ENCODE peak calls at places on chromosome 17, in five cellular contexts. One of them, this sample, is unnamed. For H3K4me1 and H3K27me3, the result is how much of the 10 kb centered on the place peaks cover.

GRCh38 chr17:17356149-17356930 is 53.2 kb downstream of the NT5M start:
- DNase-seq in uterus: peak
- DNase-seq in heart right ventricle: peak
- DNase-seq in CD8-positive, alpha-beta memory T cell: peak
- DNase-seq in prostate gland: peak
- DNase-seq in this sample: peak

GRCh38 chr17:62935481-62935880 is 30.6 kb upstream of the TANC2 start:
- DNase-seq in uterus: no peak
- DNase-seq in heart right ventricle: no peak
- DNase-seq in CD8-positive, alpha-beta memory T cell: no peak
- DNase-seq in prostate gland: no peak
- DNase-seq in this sample: no peak

GRCh38 chr17:7644768-7645167 is 6.0 kb upstream of the ATP1B2 start:
- DNase-seq in uterus: no peak
- DNase-seq in heart right ventricle: no peak
- DNase-seq in CD8-positive, alpha-beta memory T cell: no peak
- DNase-seq in prostate gland: no peak
- DNase-seq in this sample: no peak

GRCh38 chr17:44203731-44204452 is 4.2 kb upstream of the ATXN7L3 start:
- DNase-seq in uterus: no peak
- DNase-seq in heart right ventricle: no peak
- DNase-seq in CD8-positive, alpha-beta memory T cell: no peak
- DNase-seq in prostate gland: no peak
- DNase-seq in this sample: peak

GRCh38 chr17:50817142-50817751 is 18.1 kb upstream of the WFIKKN2 start:
- DNase-seq in uterus: no peak
- DNase-seq in heart right ventricle: peak
- DNase-seq in CD8-positive, alpha-beta memory T cell: peak
- DNase-seq in prostate gland: no peak
- DNase-seq in this sample: peak

GRCh38 chr17:31803494-31804213 is 55.4 kb downstream of the COPRS start:
- DNase-seq in uterus: no peak
- DNase-seq in heart right ventricle: no peak
- DNase-seq in CD8-positive, alpha-beta memory T cell: no peak
- DNase-seq in prostate gland: no peak
- DNase-seq in this sample: no peak

GRCh38 chr17:58913971-58914769 is 158.5 kb downstream of the PPM1E start:
- DNase-seq in uterus: no peak
- DNase-seq in heart right ventricle: no peak
- DNase-seq in CD8-positive, alpha-beta memory T cell: no peak
- DNase-seq in prostate gland: no peak
- DNase-seq in this sample: no peak

GRCh38 chr17:76371656-76372628 is 12.5 kb upstream of the SPHK1 start:
- DNase-seq in uterus: no peak
- DNase-seq in heart right ventricle: peak
- DNase-seq in CD8-positive, alpha-beta memory T cell: no peak
- DNase-seq in prostate gland: no peak
- DNase-seq in this sample: no peak

GRCh38 chr17:54992797-54993639 is 24.5 kb downstream of the STXBP4 start:
- DNase-seq in uterus: no peak
- DNase-seq in heart right ventricle: no peak
- DNase-seq in CD8-positive, alpha-beta memory T cell: no peak
- DNase-seq in prostate gland: peak
- DNase-seq in this sample: peak

GRCh38 chr17:36705651-36706436 is 104.5 kb downstream of the MRM1 start:
- DNase-seq in uterus: no peak
- DNase-seq in heart right ventricle: peak
- DNase-seq in CD8-positive, alpha-beta memory T cell: peak
- DNase-seq in prostate gland: no peak
- DNase-seq in this sample: peak

GRCh38 chr17:70169707-70170597 is 620 bp downstream of the KCNJ2 start:
- DNase-seq in uterus: no peak
- DNase-seq in heart right ventricle: no peak
- DNase-seq in CD8-positive, alpha-beta memory T cell: no peak
- DNase-seq in prostate gland: no peak
- DNase-seq in this sample: no peak

GRCh38 chr17:19647697-19648474 is 665 bp upstream of the ALDH3A2 start:
- DNase-seq in uterus: peak
- DNase-seq in heart right ventricle: peak
- DNase-seq in CD8-positive, alpha-beta memory T cell: peak
- DNase-seq in prostate gland: peak
- DNase-seq in this sample: peak

GRCh38 chr17:2158011-2158410 is 103.1 kb downstream of the HIC1 start:
- DNase-seq in uterus: peak
- DNase-seq in heart right ventricle: no peak
- DNase-seq in CD8-positive, alpha-beta memory T cell: no peak
- DNase-seq in prostate gland: no peak
- DNase-seq in this sample: no peak

GRCh38 chr17:73042809-73043685 is 49.4 kb downstream of the SLC39A11 start:
- DNase-seq in uterus: no peak
- DNase-seq in heart right ventricle: no peak
- DNase-seq in CD8-positive, alpha-beta memory T cell: no peak
- DNase-seq in prostate gland: no peak
- DNase-seq in this sample: no peak

GRCh38 chr17:59669411-59669810 is 37.8 kb downstream of the PTRH2 start:
- DNase-seq in uterus: no peak
- DNase-seq in heart right ventricle: no peak
- DNase-seq in CD8-positive, alpha-beta memory T cell: no peak
- DNase-seq in prostate gland: no peak
- DNase-seq in this sample: peak

GRCh38 chr17:3043737-3044365 is 19.6 kb downstream of the OR1D5 start:
- DNase-seq in uterus: no peak
- DNase-seq in heart right ventricle: no peak
- DNase-seq in CD8-positive, alpha-beta memory T cell: no peak
- DNase-seq in prostate gland: no peak
- DNase-seq in this sample: peak

GRCh38 chr17:6492892-6493674 is 48.8 kb downstream of the PIMREG start:
- DNase-seq in uterus: peak
- DNase-seq in heart right ventricle: no peak
- DNase-seq in CD8-positive, alpha-beta memory T cell: no peak
- DNase-seq in prostate gland: no peak
- DNase-seq in this sample: no peak

GRCh38 chr17:70254735-70255460 is 85.6 kb downstream of the KCNJ2 start:
- DNase-seq in uterus: no peak
- DNase-seq in heart right ventricle: no peak
- DNase-seq in CD8-positive, alpha-beta memory T cell: no peak
- DNase-seq in prostate gland: no peak
- DNase-seq in this sample: no peak

GRCh38 chr17:2755941-2756724 is 6.7 kb upstream of the CCDC92B start:
- DNase-seq in uterus: no peak
- DNase-seq in heart right ventricle: no peak
- DNase-seq in CD8-positive, alpha-beta memory T cell: no peak
- DNase-seq in prostate gland: no peak
- DNase-seq in this sample: peak

GRCh38 chr17:16353702-16354174 is 469 bp upstream of the CENPV start:
- DNase-seq in uterus: no peak
- DNase-seq in heart right ventricle: no peak
- DNase-seq in CD8-positive, alpha-beta memory T cell: no peak
- DNase-seq in prostate gland: no peak
- DNase-seq in this sample: no peak

GRCh38 chr17:75009139-75009724 is 3.2 kb upstream of the MRPL58 start:
- DNase-seq in uterus: no peak
- DNase-seq in heart right ventricle: no peak
- DNase-seq in CD8-positive, alpha-beta memory T cell: no peak
- DNase-seq in prostate gland: peak
- DNase-seq in this sample: no peak

GRCh38 chr17:7587420-7587786 is 2.5 kb downstream of the SOX15 start:
- DNase-seq in uterus: no peak
- DNase-seq in heart right ventricle: no peak
- DNase-seq in CD8-positive, alpha-beta memory T cell: no peak
- DNase-seq in prostate gland: no peak
- DNase-seq in this sample: no peak

GRCh38 chr17:82734987-82735866 is at the start of gene FN3K:
- DNase-seq in uterus: peak
- DNase-seq in heart right ventricle: peak
- DNase-seq in CD8-positive, alpha-beta memory T cell: no peak
- DNase-seq in prostate gland: peak
- DNase-seq in this sample: peak

GRCh38 chr17:82859431-82860403 is 19.9 kb upstream of the ZNF750 start:
- DNase-seq in uterus: peak
- DNase-seq in heart right ventricle: no peak
- DNase-seq in CD8-positive, alpha-beta memory T cell: no peak
- DNase-seq in prostate gland: no peak
- DNase-seq in this sample: no peak

GRCh38 chr17:4788159-4788806 is 481 bp upstream of the GLTPD2 start:
- DNase-seq in uterus: no peak
- DNase-seq in heart right ventricle: no peak
- DNase-seq in CD8-positive, alpha-beta memory T cell: no peak
- DNase-seq in prostate gland: no peak
- DNase-seq in this sample: no peak

GRCh38 chr17:73697872-73698271 is 53.6 kb upstream of the SDK2 start:
- DNase-seq in uterus: no peak
- DNase-seq in heart right ventricle: no peak
- DNase-seq in CD8-positive, alpha-beta memory T cell: no peak
- DNase-seq in prostate gland: no peak
- DNase-seq in this sample: no peak

GRCh38 chr17:6574689-6575595 is 18.6 kb upstream of the PITPNM3 start:
- DNase-seq in uterus: no peak
- DNase-seq in heart right ventricle: peak
- DNase-seq in CD8-positive, alpha-beta memory T cell: no peak
- DNase-seq in prostate gland: no peak
- DNase-seq in this sample: no peak

GRCh38 chr17:27423651-27424050 is 32.6 kb upstream of the KSR1 start:
- DNase-seq in uterus: no peak
- DNase-seq in heart right ventricle: no peak
- DNase-seq in CD8-positive, alpha-beta memory T cell: no peak
- DNase-seq in prostate gland: no peak
- DNase-seq in this sample: no peak

GRCh38 chr17:73934696-73935095 is 268.8 kb upstream of the RPL38 start:
- DNase-seq in uterus: no peak
- DNase-seq in heart right ventricle: no peak
- DNase-seq in CD8-positive, alpha-beta memory T cell: no peak
- DNase-seq in prostate gland: no peak
- DNase-seq in this sample: no peak

GRCh38 chr17:43531082-43531378 is 15.1 kb downstream of the ETV4 start:
- DNase-seq in uterus: no peak
- DNase-seq in heart right ventricle: no peak
- DNase-seq in CD8-positive, alpha-beta memory T cell: no peak
- DNase-seq in prostate gland: no peak
- DNase-seq in this sample: no peak

GRCh38 chr17:72472116-72472515 is 351.3 kb downstream of the SOX9 start:
- DNase-seq in uterus: no peak
- DNase-seq in heart right ventricle: no peak
- DNase-seq in CD8-positive, alpha-beta memory T cell: no peak
- DNase-seq in prostate gland: no peak
- DNase-seq in this sample: no peak

GRCh38 chr17:4310349-4311060 is 46.7 kb upstream of the ANKFY1 start:
- DNase-seq in uterus: no peak
- DNase-seq in heart right ventricle: no peak
- DNase-seq in CD8-positive, alpha-beta memory T cell: no peak
- DNase-seq in prostate gland: no peak
- DNase-seq in this sample: peak

GRCh38 chr17:44971776-44972483 is 3.8 kb upstream of the C1QL1 start:
- DNase-seq in uterus: no peak
- DNase-seq in heart right ventricle: no peak
- DNase-seq in CD8-positive, alpha-beta memory T cell: no peak
- DNase-seq in prostate gland: no peak
- DNase-seq in this sample: no peak

DNA sequence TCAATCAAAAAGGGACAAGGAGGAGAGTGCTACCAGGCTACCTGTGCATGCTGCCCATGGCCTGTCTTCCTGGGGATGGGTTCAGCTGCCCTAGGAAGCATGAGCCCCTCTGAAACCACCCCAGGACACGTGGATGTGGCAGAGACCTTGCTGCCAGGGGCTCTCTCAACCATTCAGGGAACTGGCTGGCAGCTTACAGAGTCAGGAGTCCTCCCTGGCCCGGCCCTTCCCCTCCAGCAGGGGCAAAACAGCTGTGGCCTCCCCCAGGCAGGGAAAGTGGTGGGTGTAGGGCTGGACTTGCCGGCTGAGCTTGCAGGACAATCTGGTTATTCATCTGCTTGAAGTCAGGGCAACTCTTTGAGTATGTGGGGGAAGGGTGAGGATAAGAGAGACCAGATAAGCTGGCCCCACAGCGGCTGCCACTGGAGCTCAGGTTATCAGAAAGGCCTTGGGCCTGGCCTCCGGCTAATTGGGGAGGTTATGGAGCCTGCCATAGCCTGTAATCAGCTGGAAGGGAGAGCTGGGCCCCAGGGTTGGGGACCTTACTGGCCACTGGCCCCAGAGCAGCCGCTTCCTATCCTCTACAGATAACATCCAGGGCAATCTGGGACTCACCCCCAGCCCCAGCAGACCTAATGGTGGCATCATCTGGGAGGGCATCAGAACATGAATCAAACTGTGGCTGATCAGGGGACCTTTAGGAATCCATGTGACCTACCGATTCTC is 5.6 kb upstream of the TBX2 start:
- DNase-seq in uterus: no peak
- DNase-seq in heart right ventricle: no peak
- DNase-seq in CD8-positive, alpha-beta memory T cell: no peak
- DNase-seq in prostate gland: no peak
- DNase-seq in this sample: no peak
- H3K4me3 ChIP-seq in uterus: no peak
- H3K4me3 ChIP-seq in heart right ventricle: no peak
- H3K4me3 ChIP-seq in CD8-positive, alpha-beta memory T cell: no peak
- H3K4me3 ChIP-seq in prostate gland: no peak
- H3K4me3 ChIP-seq in this sample: no peak

DNA sequence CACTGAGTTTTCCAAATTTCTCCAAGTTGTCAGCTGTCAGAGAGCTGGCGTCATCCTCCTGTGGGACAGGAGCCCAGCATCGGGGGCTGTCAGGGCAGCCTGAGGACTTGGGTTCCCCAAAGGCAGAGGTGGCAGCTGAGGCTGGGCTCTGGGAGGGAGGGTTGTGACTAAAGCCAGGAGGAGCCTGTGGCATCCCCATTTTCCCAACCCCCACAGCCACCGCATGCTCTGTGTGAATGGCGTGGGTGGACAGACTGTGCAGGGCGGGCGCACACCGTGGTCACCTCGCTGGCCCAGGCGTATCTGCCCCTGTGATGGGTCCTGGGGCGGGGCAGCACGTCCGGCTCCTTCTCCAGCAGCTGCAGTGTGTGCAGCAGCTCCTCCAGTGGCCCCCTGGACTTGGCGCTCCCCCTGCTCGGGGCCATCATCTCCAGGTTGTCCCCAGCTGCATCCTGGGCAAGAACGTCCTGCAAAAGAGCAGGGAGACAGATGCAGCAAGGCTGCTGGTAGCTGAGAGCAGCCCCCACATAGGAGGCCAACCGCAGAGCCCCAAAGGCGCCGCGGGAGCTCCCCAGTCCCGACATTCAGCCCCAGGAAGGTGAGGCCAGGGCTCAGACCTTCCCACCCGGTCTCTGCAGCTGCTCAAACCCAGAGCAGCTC is 24.8 kb downstream of the CEP131 start:
- DNase-seq in uterus: no peak
- DNase-seq in heart right ventricle: no peak
- DNase-seq in CD8-positive, alpha-beta memory T cell: no peak
- DNase-seq in prostate gland: no peak
- DNase-seq in this sample: no peak
- H3K4me1 ChIP-seq in uterus: under half
- H3K4me1 ChIP-seq in heart right ventricle: under half
- H3K4me1 ChIP-seq in CD8-positive, alpha-beta memory T cell: under half
- H3K4me1 ChIP-seq in prostate gland: under half
- H3K4me1 ChIP-seq in this sample: under half

GRCh38 chr17:77566151-77566550 is 392.4 kb upstream of the TNRC6C start:
- DNase-seq in uterus: no peak
- DNase-seq in heart right ventricle: no peak
- DNase-seq in CD8-positive, alpha-beta memory T cell: no peak
- DNase-seq in prostate gland: no peak
- DNase-seq in this sample: no peak
- H3K27me3 ChIP-seq in uterus: under half
- H3K27me3 ChIP-seq in heart right ventricle: under half
- H3K27me3 ChIP-seq in CD8-positive, alpha-beta memory T cell: under half
- H3K27me3 ChIP-seq in prostate gland: under half
- H3K27me3 ChIP-seq in this sample: under half

GRCh38 chr17:80221401-80221800 is 1.2 kb downstream of the SLC26A11 start:
- DNase-seq in uterus: no peak
- DNase-seq in heart right ventricle: no peak
- DNase-seq in CD8-positive, alpha-beta memory T cell: no peak
- DNase-seq in prostate gland: no peak
- DNase-seq in this sample: no peak
- H3K4me3 ChIP-seq in uterus: peak
- H3K4me3 ChIP-seq in heart right ventricle: peak
- H3K4me3 ChIP-seq in CD8-positive, alpha-beta memory T cell: no peak
- H3K4me3 ChIP-seq in prostate gland: peak
- H3K4me3 ChIP-seq in this sample: peak